ENCODE peak calls at places on chromosomes 6 and 20, in eight cellular contexts. One of them, this sample, is unnamed.

GRCh38 chr20:37531856-37532255 is 4.2 kb upstream of the BLCAP start:
- DNase-seq in stimulated activated CD8-positive, alpha-beta memory T cell treated with anti-CD3 and anti-CD28 coated beads, Interleukin-15, amount 100 ng/mL, for 48 hours: no peak
- DNase-seq in hippocampal formation: no peak
- DNase-seq in amniotic stem cell: no peak
- DNase-seq in HT-29: no peak
- DNase-seq in NCI-H1105 treated with DMSO at 0.1 percent for 48 hours: no peak
- DNase-seq in posterior vena cava: peak; percentile 40
- DNase-seq in tibial nerve: no peak
- DNase-seq in this sample: no peak

GRCh38 chr6:106514281-106514885 is 114.9 kb downstream of the RTN4IP1 start:
- DNase-seq in NCI-H1105 treated with DMSO at 0.1 percent for 48 hours: no peak
- DNase-seq in hippocampal formation: no peak
- DNase-seq in posterior vena cava: no peak
- DNase-seq in HT-29: peak; percentile 75
- DNase-seq in stimulated activated CD8-positive, alpha-beta memory T cell treated with anti-CD3 and anti-CD28 coated beads, Interleukin-15, amount 100 ng/mL, for 48 hours: no peak
- DNase-seq in tibial nerve: no peak
- DNase-seq in amniotic stem cell: no peak
- DNase-seq in this sample: no peak

GRCh38 chr20:45014671-45015415 is 48.5 kb downstream of the STK4 start:
- DNase-seq in amniotic stem cell: no peak
- DNase-seq in posterior vena cava: no peak
- DNase-seq in stimulated activated CD8-positive, alpha-beta memory T cell treated with anti-CD3 and anti-CD28 coated beads, Interleukin-15, amount 100 ng/mL, for 48 hours: no peak
- DNase-seq in tibial nerve: no peak
- DNase-seq in NCI-H1105 treated with DMSO at 0.1 percent for 48 hours: no peak
- DNase-seq in hippocampal formation: no peak
- DNase-seq in HT-29: peak; percentile 34
- DNase-seq in this sample: no peak

GRCh38 chr6:38179300-38179699 is 359.8 kb downstream of the ZFAND3 start:
- DNase-seq in HT-29: no peak
- DNase-seq in hippocampal formation: no peak
- DNase-seq in amniotic stem cell: no peak
- DNase-seq in stimulated activated CD8-positive, alpha-beta memory T cell treated with anti-CD3 and anti-CD28 coated beads, Interleukin-15, amount 100 ng/mL, for 48 hours: no peak
- DNase-seq in NCI-H1105 treated with DMSO at 0.1 percent for 48 hours: no peak
- DNase-seq in tibial nerve: no peak
- DNase-seq in posterior vena cava: peak; percentile 53
- DNase-seq in this sample: no peak

GRCh38 chr6:140736227-140736626 is 1361.8 kb upstream of the CITED2 start:
- DNase-seq in hippocampal formation: no peak
- DNase-seq in NCI-H1105 treated with DMSO at 0.1 percent for 48 hours: no peak
- DNase-seq in amniotic stem cell: no peak
- DNase-seq in tibial nerve: no peak
- DNase-seq in HT-29: no peak
- DNase-seq in stimulated activated CD8-positive, alpha-beta memory T cell treated with anti-CD3 and anti-CD28 coated beads, Interleukin-15, amount 100 ng/mL, for 48 hours: no peak
- DNase-seq in posterior vena cava: no peak
- DNase-seq in this sample: no peak

GRCh38 chr6:6277418-6277817 is 43.0 kb downstream of the F13A1 start:
- DNase-seq in HT-29: no peak
- DNase-seq in NCI-H1105 treated with DMSO at 0.1 percent for 48 hours: no peak
- DNase-seq in posterior vena cava: no peak
- DNase-seq in amniotic stem cell: no peak
- DNase-seq in tibial nerve: no peak
- DNase-seq in stimulated activated CD8-positive, alpha-beta memory T cell treated with anti-CD3 and anti-CD28 coated beads, Interleukin-15, amount 100 ng/mL, for 48 hours: no peak
- DNase-seq in hippocampal formation: no peak
- DNase-seq in this sample: no peak

GRCh38 chr6:144683216-144684070 is 398.3 kb downstream of the UTRN start:
- DNase-seq in NCI-H1105 treated with DMSO at 0.1 percent for 48 hours: no peak
- DNase-seq in tibial nerve: no peak
- DNase-seq in stimulated activated CD8-positive, alpha-beta memory T cell treated with anti-CD3 and anti-CD28 coated beads, Interleukin-15, amount 100 ng/mL, for 48 hours: no peak
- DNase-seq in hippocampal formation: peak; percentile 66
- DNase-seq in amniotic stem cell: no peak
- DNase-seq in HT-29: no peak
- DNase-seq in posterior vena cava: no peak
- DNase-seq in this sample: no peak

GRCh38 chr6:42777126-42777822 is 4.6 kb upstream of the BICRAL start:
- DNase-seq in NCI-H1105 treated with DMSO at 0.1 percent for 48 hours: no peak
- DNase-seq in hippocampal formation: no peak
- DNase-seq in tibial nerve: no peak
- DNase-seq in posterior vena cava: no peak
- DNase-seq in stimulated activated CD8-positive, alpha-beta memory T cell treated with anti-CD3 and anti-CD28 coated beads, Interleukin-15, amount 100 ng/mL, for 48 hours: no peak
- DNase-seq in HT-29: no peak
- DNase-seq in amniotic stem cell: no peak
- DNase-seq in this sample: no peak

GRCh38 chr6:148835920-148836441 is 89.2 kb downstream of the UST start:
- DNase-seq in posterior vena cava: no peak
- DNase-seq in HT-29: no peak
- DNase-seq in NCI-H1105 treated with DMSO at 0.1 percent for 48 hours: no peak
- DNase-seq in tibial nerve: no peak
- DNase-seq in stimulated activated CD8-positive, alpha-beta memory T cell treated with anti-CD3 and anti-CD28 coated beads, Interleukin-15, amount 100 ng/mL, for 48 hours: no peak
- DNase-seq in hippocampal formation: no peak
- DNase-seq in amniotic stem cell: peak; percentile 66
- DNase-seq in this sample: peak; percentile 6

GRCh38 chr6:126367849-126368248 is 27.9 kb downstream of the CENPW start:
- DNase-seq in HT-29: no peak
- DNase-seq in amniotic stem cell: no peak
- DNase-seq in tibial nerve: no peak
- DNase-seq in posterior vena cava: no peak
- DNase-seq in stimulated activated CD8-positive, alpha-beta memory T cell treated with anti-CD3 and anti-CD28 coated beads, Interleukin-15, amount 100 ng/mL, for 48 hours: no peak
- DNase-seq in NCI-H1105 treated with DMSO at 0.1 percent for 48 hours: no peak
- DNase-seq in hippocampal formation: no peak
- DNase-seq in this sample: no peak

GRCh38 chr20:17226410-17227198 is at the start of gene PCSK2:
- DNase-seq in NCI-H1105 treated with DMSO at 0.1 percent for 48 hours: peak; percentile 96
- DNase-seq in stimulated activated CD8-positive, alpha-beta memory T cell treated with anti-CD3 and anti-CD28 coated beads, Interleukin-15, amount 100 ng/mL, for 48 hours: no peak
- DNase-seq in posterior vena cava: peak; percentile 78
- DNase-seq in hippocampal formation: peak; percentile 62
- DNase-seq in HT-29: no peak
- DNase-seq in tibial nerve: no peak
- DNase-seq in amniotic stem cell: peak; percentile 14
- DNase-seq in this sample: no peak

GRCh38 chr20:63531686-63532448 is 5.3 kb downstream of the PTK6 start:
- DNase-seq in amniotic stem cell: no peak
- DNase-seq in tibial nerve: no peak
- DNase-seq in stimulated activated CD8-positive, alpha-beta memory T cell treated with anti-CD3 and anti-CD28 coated beads, Interleukin-15, amount 100 ng/mL, for 48 hours: no peak
- DNase-seq in hippocampal formation: no peak
- DNase-seq in NCI-H1105 treated with DMSO at 0.1 percent for 48 hours: no peak
- DNase-seq in posterior vena cava: no peak
- DNase-seq in HT-29: no peak
- DNase-seq in this sample: no peak